ENCODE peak calls at places on chromosomes 11 and 22, in seven cellular contexts. One of them, this sample, is unnamed.

GRCh38 chr11:73317373-73317772 is 9.3 kb downstream of the ARHGEF17 start:
- DNase-seq in GM23248: no peak
- DNase-seq in effector memory CD4-positive, alpha-beta T cell: no peak
- DNase-seq in heart left ventricle: peak; percentile 85
- DNase-seq in tibial nerve: no peak
- DNase-seq in spleen: no peak
- DNase-seq in HCT116: no peak
- DNase-seq in this sample: peak; percentile 77

GRCh38 chr11:61111786-61112517 is 9.7 kb downstream of the CD5 start:
- DNase-seq in GM23248: no peak
- DNase-seq in effector memory CD4-positive, alpha-beta T cell: peak; percentile 59
- DNase-seq in heart left ventricle: no peak
- DNase-seq in tibial nerve: no peak
- DNase-seq in spleen: peak; percentile 65
- DNase-seq in HCT116: no peak
- DNase-seq in this sample: no peak

GRCh38 chr11:92948116-92948515 is 21.3 kb upstream of the MTNR1B start:
- DNase-seq in GM23248: no peak
- DNase-seq in effector memory CD4-positive, alpha-beta T cell: no peak
- DNase-seq in heart left ventricle: no peak
- DNase-seq in tibial nerve: no peak
- DNase-seq in spleen: no peak
- DNase-seq in HCT116: no peak
- DNase-seq in this sample: no peak

GRCh38 chr11:120127236-120127635 is 10.7 kb downstream of the TRIM29 start:
- DNase-seq in GM23248: no peak
- DNase-seq in effector memory CD4-positive, alpha-beta T cell: no peak
- DNase-seq in heart left ventricle: no peak
- DNase-seq in tibial nerve: no peak
- DNase-seq in spleen: peak; percentile 37
- DNase-seq in HCT116: no peak
- DNase-seq in this sample: peak; percentile 14

GRCh38 chr11:102914238-102915043 is 39.7 kb upstream of the MMP12 start:
- DNase-seq in GM23248: peak; percentile 71
- DNase-seq in effector memory CD4-positive, alpha-beta T cell: no peak
- DNase-seq in heart left ventricle: no peak
- DNase-seq in tibial nerve: peak; percentile 27
- DNase-seq in spleen: no peak
- DNase-seq in HCT116: peak; percentile 37
- DNase-seq in this sample: no peak

GRCh38 chr11:61473370-61474025 is 35.1 kb upstream of the LRRC10B start:
- DNase-seq in GM23248: peak; percentile 77
- DNase-seq in effector memory CD4-positive, alpha-beta T cell: no peak
- DNase-seq in heart left ventricle: no peak
- DNase-seq in tibial nerve: no peak
- DNase-seq in spleen: no peak
- DNase-seq in HCT116: no peak
- DNase-seq in this sample: no peak

GRCh38 chr22:22673628-22674027 is 29.2 kb downstream of the GGTLC2 start:
- DNase-seq in GM23248: no peak
- DNase-seq in effector memory CD4-positive, alpha-beta T cell: no peak
- DNase-seq in heart left ventricle: no peak
- DNase-seq in tibial nerve: no peak
- DNase-seq in spleen: no peak
- DNase-seq in HCT116: no peak
- DNase-seq in this sample: no peak

GRCh38 chr11:44825058-44825795 is 98.5 kb downstream of the TSPAN18 start:
- DNase-seq in GM23248: no peak
- DNase-seq in effector memory CD4-positive, alpha-beta T cell: no peak
- DNase-seq in heart left ventricle: no peak
- DNase-seq in tibial nerve: no peak
- DNase-seq in spleen: no peak
- DNase-seq in HCT116: no peak
- DNase-seq in this sample: no peak

GRCh38 chr11:12137938-12138731 is 27.7 kb downstream of the MICAL2 start:
- DNase-seq in GM23248: peak; percentile 67
- DNase-seq in effector memory CD4-positive, alpha-beta T cell: no peak
- DNase-seq in heart left ventricle: no peak
- DNase-seq in tibial nerve: no peak
- DNase-seq in spleen: peak; percentile 11
- DNase-seq in HCT116: no peak
- DNase-seq in this sample: no peak

GRCh38 chr11:125073616-125074483 is 10.7 kb downstream of the SLC37A2 start:
- DNase-seq in GM23248: no peak
- DNase-seq in effector memory CD4-positive, alpha-beta T cell: no peak
- DNase-seq in heart left ventricle: no peak
- DNase-seq in tibial nerve: no peak
- DNase-seq in spleen: peak; percentile 76
- DNase-seq in HCT116: no peak
- DNase-seq in this sample: no peak

GRCh38 chr22:33126881-33127280 is 68.7 kb upstream of the SYN3 start:
- DNase-seq in GM23248: peak; percentile 50
- DNase-seq in effector memory CD4-positive, alpha-beta T cell: no peak
- DNase-seq in heart left ventricle: no peak
- DNase-seq in tibial nerve: no peak
- DNase-seq in spleen: no peak
- DNase-seq in HCT116: no peak
- DNase-seq in this sample: no peak

GRCh38 chr22:39655736-39656285 is 85.3 kb downstream of the CACNA1I start:
- DNase-seq in GM23248: no peak
- DNase-seq in effector memory CD4-positive, alpha-beta T cell: no peak
- DNase-seq in heart left ventricle: no peak
- DNase-seq in tibial nerve: no peak
- DNase-seq in spleen: no peak
- DNase-seq in HCT116: no peak
- DNase-seq in this sample: no peak

GRCh38 chr11:123195182-123196059 is at the start of gene CLMP:
- DNase-seq in GM23248: peak; percentile 89
- DNase-seq in effector memory CD4-positive, alpha-beta T cell: no peak
- DNase-seq in heart left ventricle: peak; percentile 49
- DNase-seq in tibial nerve: peak; percentile 63
- DNase-seq in spleen: no peak
- DNase-seq in HCT116: no peak
- DNase-seq in this sample: no peak

GRCh38 chr11:133951484-133952198 is 5.1 kb downstream of the IGSF9B start:
- DNase-seq in GM23248: peak; percentile 74
- DNase-seq in effector memory CD4-positive, alpha-beta T cell: no peak
- DNase-seq in heart left ventricle: no peak
- DNase-seq in tibial nerve: no peak
- DNase-seq in spleen: no peak
- DNase-seq in HCT116: no peak
- DNase-seq in this sample: no peak

GRCh38 chr11:128448487-128448886 is 138.9 kb downstream of the ETS1 start:
- DNase-seq in GM23248: peak; percentile 64
- DNase-seq in effector memory CD4-positive, alpha-beta T cell: no peak
- DNase-seq in heart left ventricle: no peak
- DNase-seq in tibial nerve: no peak
- DNase-seq in spleen: no peak
- DNase-seq in HCT116: peak; percentile 95
- DNase-seq in this sample: no peak

GRCh38 chr22:19238900-19239299 is 52.6 kb downstream of the CLTCL1 start:
- DNase-seq in GM23248: no peak
- DNase-seq in effector memory CD4-positive, alpha-beta T cell: no peak
- DNase-seq in heart left ventricle: peak; percentile 34
- DNase-seq in tibial nerve: no peak
- DNase-seq in spleen: no peak
- DNase-seq in HCT116: no peak
- DNase-seq in this sample: no peak

GRCh38 chr11:68011046-68011943 is 1.2 kb downstream of the ALDH3B1 start:
- DNase-seq in GM23248: no peak
- DNase-seq in effector memory CD4-positive, alpha-beta T cell: no peak
- DNase-seq in heart left ventricle: no peak
- DNase-seq in tibial nerve: no peak
- DNase-seq in spleen: no peak
- DNase-seq in HCT116: no peak
- DNase-seq in this sample: no peak

GRCh38 chr11:68008381-68009337 is 1.5 kb upstream of the ALDH3B1 start:
- DNase-seq in GM23248: no peak
- DNase-seq in effector memory CD4-positive, alpha-beta T cell: no peak
- DNase-seq in heart left ventricle: no peak
- DNase-seq in tibial nerve: no peak
- DNase-seq in spleen: peak; percentile 89
- DNase-seq in HCT116: no peak
- DNase-seq in this sample: peak; percentile 74

GRCh38 chr11:68007498-68008380 is 2.4 kb upstream of the ALDH3B1 start:
- DNase-seq in GM23248: no peak
- DNase-seq in effector memory CD4-positive, alpha-beta T cell: no peak
- DNase-seq in heart left ventricle: no peak
- DNase-seq in tibial nerve: no peak
- DNase-seq in spleen: no peak
- DNase-seq in HCT116: no peak
- DNase-seq in this sample: no peak

GRCh38 chr11:68010058-68011041 is at the start of gene ALDH3B1:
- DNase-seq in GM23248: peak; percentile 95
- DNase-seq in effector memory CD4-positive, alpha-beta T cell: no peak
- DNase-seq in heart left ventricle: peak; percentile 85
- DNase-seq in tibial nerve: peak; percentile 88
- DNase-seq in spleen: peak; percentile 93
- DNase-seq in HCT116: peak; percentile 60
- DNase-seq in this sample: peak; percentile 98

DNA sequence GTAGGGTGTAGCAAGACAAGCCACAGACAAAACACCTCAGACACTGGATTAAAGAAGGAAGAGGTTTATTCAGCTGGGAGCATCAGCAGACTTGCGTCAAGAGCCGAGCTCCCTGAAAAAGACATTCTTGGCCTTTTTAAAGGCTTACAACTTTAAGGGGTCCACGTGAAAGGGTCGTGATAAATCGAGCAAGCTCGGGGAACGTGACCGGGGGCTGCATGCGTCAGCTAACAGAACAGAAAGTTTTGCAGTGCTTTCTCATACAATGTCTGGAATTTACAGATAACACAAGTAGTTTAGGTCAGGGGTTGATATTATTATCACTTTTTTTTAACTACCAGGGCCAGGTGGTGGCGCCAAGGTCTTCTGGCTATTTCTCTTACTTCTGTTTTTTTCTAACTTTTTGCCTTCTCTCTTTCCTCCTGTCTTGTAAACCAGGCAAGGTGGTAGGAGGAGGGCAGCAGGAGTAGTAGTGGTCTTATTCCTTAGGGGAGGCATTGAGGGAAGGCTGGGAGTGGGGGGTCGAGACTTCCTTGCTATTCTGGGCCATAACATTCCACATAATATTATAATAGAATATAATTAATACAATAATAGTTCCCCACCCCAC is 631 bp upstream of the ALDH3B1 start:
- DNase-seq in GM23248: peak; percentile 56
- DNase-seq in effector memory CD4-positive, alpha-beta T cell: no peak
- DNase-seq in heart left ventricle: no peak
- DNase-seq in tibial nerve: no peak
- DNase-seq in spleen: no peak
- DNase-seq in HCT116: no peak
- DNase-seq in this sample: no peak
- H3K27ac ChIP-seq in GM23248: peak overlapping the region; percentile 99
- H3K27ac ChIP-seq in effector memory CD4-positive, alpha-beta T cell: no peak overlapping the region
- H3K27ac ChIP-seq in heart left ventricle: peak overlapping the region; percentile 75
- H3K27ac ChIP-seq in tibial nerve: peak overlapping the region; percentile 93
- H3K27ac ChIP-seq in spleen: peak overlapping the region; percentile 91
- H3K27ac ChIP-seq in HCT116: peak overlapping the region; percentile 96
- H3K27ac ChIP-seq in this sample: peak overlapping the region; percentile 86

DNA sequence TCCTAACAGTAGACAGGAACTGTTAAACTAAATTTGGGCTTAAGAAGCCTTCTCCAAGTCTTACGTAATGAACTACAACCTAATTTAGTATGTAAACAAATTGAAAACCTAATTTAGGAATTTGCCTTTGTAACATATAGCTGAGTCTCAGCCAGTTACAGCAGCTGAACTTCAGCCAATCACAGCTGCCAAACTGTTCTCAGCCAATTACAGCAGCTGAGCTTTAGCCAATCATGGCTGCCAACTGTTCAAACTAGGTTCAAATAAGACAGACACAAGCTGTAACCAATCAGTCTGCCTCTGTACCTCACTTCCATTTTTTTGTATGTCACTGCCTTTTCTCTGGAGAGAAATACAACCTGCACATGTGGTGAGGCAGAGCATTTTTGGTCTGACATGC is 95.0 kb upstream of the CD44 start:
- DNase-seq in GM23248: no peak
- DNase-seq in effector memory CD4-positive, alpha-beta T cell: no peak
- DNase-seq in heart left ventricle: no peak
- DNase-seq in tibial nerve: no peak
- DNase-seq in spleen: no peak
- DNase-seq in HCT116: no peak
- DNase-seq in this sample: no peak
- H3K9me3 ChIP-seq in GM23248: no peaks in the 10 kb centered on the region
- H3K9me3 ChIP-seq in effector memory CD4-positive, alpha-beta T cell: no peaks in the 10 kb centered on the region
- H3K9me3 ChIP-seq in heart left ventricle: no peaks in the 10 kb centered on the region
- H3K9me3 ChIP-seq in tibial nerve: no peaks in the 10 kb centered on the region
- H3K9me3 ChIP-seq in spleen: no peaks in the 10 kb centered on the region
- H3K9me3 ChIP-seq in HCT116: no peaks in the 10 kb centered on the region
- H3K9me3 ChIP-seq in this sample: no peaks in the 10 kb centered on the region

GRCh38 chr11:86807356-86807755 is 7.0 kb downstream of the PRSS23 start:
- DNase-seq in GM23248: no peak
- DNase-seq in effector memory CD4-positive, alpha-beta T cell: no peak
- DNase-seq in heart left ventricle: no peak
- DNase-seq in tibial nerve: no peak
- DNase-seq in spleen: no peak
- DNase-seq in HCT116: no peak
- DNase-seq in this sample: no peak
- H3K27ac ChIP-seq in GM23248: no peak overlapping the region
- H3K27ac ChIP-seq in effector memory CD4-positive, alpha-beta T cell: no peak overlapping the region
- H3K27ac ChIP-seq in heart left ventricle: no peak overlapping the region
- H3K27ac ChIP-seq in tibial nerve: no peak overlapping the region
- H3K27ac ChIP-seq in spleen: no peak overlapping the region
- H3K27ac ChIP-seq in HCT116: no peak overlapping the region
- H3K27ac ChIP-seq in this sample: peak overlapping the region; percentile 4

GRCh38 chr11:126654886-126655806 is 299.7 kb downstream of the ST3GAL4 start:
- DNase-seq in GM23248: no peak
- DNase-seq in effector memory CD4-positive, alpha-beta T cell: no peak
- DNase-seq in heart left ventricle: no peak
- DNase-seq in tibial nerve: no peak
- DNase-seq in spleen: no peak
- DNase-seq in HCT116: no peak
- DNase-seq in this sample: no peak

GRCh38 chr11:126658306-126659056 is 303.0 kb downstream of the ST3GAL4 start:
- DNase-seq in GM23248: peak; percentile 29
- DNase-seq in effector memory CD4-positive, alpha-beta T cell: no peak
- DNase-seq in heart left ventricle: no peak
- DNase-seq in tibial nerve: no peak
- DNase-seq in spleen: no peak
- DNase-seq in HCT116: no peak
- DNase-seq in this sample: no peak

GRCh38 chr11:126661051-126661450 is 305.6 kb downstream of the ST3GAL4 start:
- DNase-seq in GM23248: no peak
- DNase-seq in effector memory CD4-positive, alpha-beta T cell: no peak
- DNase-seq in heart left ventricle: no peak
- DNase-seq in tibial nerve: no peak
- DNase-seq in spleen: no peak
- DNase-seq in HCT116: no peak
- DNase-seq in this sample: no peak

GRCh38 chr11:126653040-126653439 is 297.6 kb downstream of the ST3GAL4 start:
- DNase-seq in GM23248: no peak
- DNase-seq in effector memory CD4-positive, alpha-beta T cell: no peak
- DNase-seq in heart left ventricle: no peak
- DNase-seq in tibial nerve: no peak
- DNase-seq in spleen: no peak
- DNase-seq in HCT116: no peak
- DNase-seq in this sample: no peak

DNA sequence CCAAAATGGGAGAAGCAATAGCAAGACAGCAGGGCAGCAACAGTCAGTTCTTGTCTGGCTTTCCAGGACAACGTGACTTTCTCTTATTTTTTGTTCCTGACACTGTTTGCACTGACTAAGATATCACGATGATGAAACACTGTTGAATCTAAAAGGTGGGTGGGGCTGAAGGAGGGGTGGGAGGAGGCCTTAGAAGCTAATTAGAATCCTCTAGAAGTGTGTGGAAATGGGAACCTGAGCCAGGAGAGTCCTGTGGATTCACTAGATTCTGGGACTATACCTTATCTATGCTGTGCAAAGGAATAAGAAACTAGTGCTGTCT is 300.3 kb downstream of the ST3GAL4 start:
- DNase-seq in GM23248: peak; percentile 60
- DNase-seq in effector memory CD4-positive, alpha-beta T cell: no peak
- DNase-seq in heart left ventricle: no peak
- DNase-seq in tibial nerve: no peak
- DNase-seq in spleen: no peak
- DNase-seq in HCT116: no peak
- DNase-seq in this sample: no peak
- H3K9me3 ChIP-seq in GM23248: no peaks in the 10 kb centered on the region
- H3K9me3 ChIP-seq in effector memory CD4-positive, alpha-beta T cell: no peaks in the 10 kb centered on the region
- H3K9me3 ChIP-seq in heart left ventricle: no peaks in the 10 kb centered on the region
- H3K9me3 ChIP-seq in tibial nerve: no peaks in the 10 kb centered on the region
- H3K9me3 ChIP-seq in spleen: no peaks in the 10 kb centered on the region
- H3K9me3 ChIP-seq in HCT116: no peaks in the 10 kb centered on the region
- H3K9me3 ChIP-seq in this sample: no peaks in the 10 kb centered on the region